ENCODE peak calls at places on chromosome 21, in ten cellular contexts. V, R, M, T, F, B, A, C, I and G are unnamed samples.

GRCh38 chr21:31343680-31344480 is at the start of gene TIAM1:
- DNase-seq in R (no peak), F (no peak), A (peak; percentile 74), C (peak; percentile 53), B (peak; percentile 84), V (peak; percentile 79), M (no peak), I (no peak), T (peak; percentile 83), G (no peak)

GRCh38 chr21:42532466-42533181 is 19.0 kb downstream of the SLC37A1 start:
- DNase-seq in F (no peak), T (no peak), C (peak; percentile 79), B (no peak), V (no peak), R (no peak), M (no peak), I (no peak), A (peak; percentile 96), G (no peak)

GRCh38 chr21:45336870-45337269 is 49.2 kb upstream of the POFUT2 start:
- DNase-seq in B (no peak), M (no peak), A (peak; percentile 40), C (no peak), T (no peak), R (no peak), V (no peak), I (no peak), F (no peak), G (no peak)

GRCh38 chr21:46667735-46668380 is 32.4 kb downstream of the PRMT2 start:
- DNase-seq in B (peak; percentile 27), C (no peak), V (peak; percentile 36), A (peak; percentile 39), R (peak; percentile 67), I (peak; percentile 39), T (peak; percentile 75), M (no peak), F (no peak), G (peak; percentile 40)

GRCh38 chr21:45209685-45210284 is 77.9 kb downstream of the POFUT2 start:
- DNase-seq in B (no peak), F (no peak), R (no peak), I (no peak), A (no peak), M (no peak), C (no peak), V (no peak), T (no peak), G (peak; percentile 59)

GRCh38 chr21:31011412-31011811 is 26.9 kb downstream of the KRTAP19-8 start:
- DNase-seq in R (no peak), A (no peak), M (no peak), F (no peak), I (no peak), B (no peak), T (no peak), C (no peak), V (no peak), G (no peak)

GRCh38 chr21:31268090-31268489 is 76.0 kb downstream of the TIAM1 start:
- DNase-seq in R (no peak), V (no peak), C (no peak), B (no peak), F (no peak), A (no peak), I (no peak), T (no peak), M (no peak), G (no peak)

GRCh38 chr21:33761104-33762036 is 119.1 kb downstream of the ITSN1 start:
- DNase-seq in F (no peak), R (no peak), C (no peak), B (peak; percentile 99), T (peak; percentile 100), M (no peak), I (no peak), A (no peak), V (peak; percentile 78), G (no peak)

GRCh38 chr21:41164981-41165650 is 2.8 kb upstream of the BACE2 start:
- DNase-seq in M (no peak), A (no peak), C (no peak), F (no peak), I (no peak), B (peak; percentile 86), V (peak; percentile 85), T (no peak), R (no peak), G (no peak)

GRCh38 chr21:38422067-38422466 is 76.2 kb downstream of the ERG start:
- DNase-seq in B (no peak), I (no peak), F (no peak), A (no peak), R (no peak), C (no peak), T (no peak), M (no peak), V (no peak), G (no peak)